ENCODE peak calls at places on chromosomes 7 and 10, in nine cellular contexts. G, C, H, W, O, U, Z, P and V are unnamed samples. For H3K9me3, the result is how much of the 10 kb centered on the place peaks cover.

GRCh38 chr10:129621694-129622093 is 154.7 kb downstream of the MGMT start:
- DNase-seq in H (no peak), O (peak), P (no peak), Z (no peak), C (no peak), W (no peak), G (no peak), U (no peak), V (no peak)

GRCh38 chr10:86387221-86387794 is 20.7 kb upstream of the GRID1 start:
- DNase-seq in P (no peak), W (no peak), O (no peak), H (no peak), U (no peak), C (peak), Z (no peak), G (no peak), V (no peak)

GRCh38 chr10:124353896-124354295 is 64.8 kb downstream of the OAT start:
- DNase-seq in G (no peak), C (no peak), H (no peak), U (no peak), W (no peak), O (no peak), Z (no peak), P (no peak), V (no peak)

GRCh38 chr10:79324032-79324695 is 23.1 kb upstream of the PPIF start:
- DNase-seq in O (no peak), U (no peak), G (no peak), P (peak), Z (no peak), W (no peak), H (no peak), C (no peak), V (no peak)

GRCh38 chr10:82796510-82796909 is 921.5 kb downstream of the NRG3 start:
- DNase-seq in W (no peak), C (no peak), H (no peak), G (peak), Z (no peak), P (no peak), U (no peak), O (no peak), V (no peak)

GRCh38 chr10:987635-987905 is 664 bp upstream of the GTPBP4 start:
- DNase-seq in U (no peak), Z (no peak), P (no peak), C (no peak), H (no peak), G (no peak), O (peak), W (no peak), V (no peak)

GRCh38 chr10:96683065-96683464 is 37.2 kb downstream of the PIK3AP1 start:
- DNase-seq in H (no peak), O (peak), G (no peak), Z (no peak), C (no peak), W (no peak), P (no peak), U (no peak), V (no peak)

GRCh38 chr10:80319318-80319717 is 29.9 kb upstream of the MAT1A start:
- DNase-seq in Z (no peak), U (no peak), H (no peak), C (no peak), W (no peak), O (no peak), G (no peak), P (no peak), V (no peak)

GRCh38 chr10:49608925-49609282 is 1.2 kb upstream of the SLC18A3 start:
- DNase-seq in H (no peak), U (no peak), W (no peak), C (no peak), P (no peak), Z (no peak), G (no peak), O (no peak), V (no peak)

GRCh38 chr10:538895-539294 is 150.6 kb downstream of the DIP2C start:
- DNase-seq in O (peak), C (no peak), P (no peak), Z (no peak), G (no peak), H (no peak), W (no peak), U (no peak), V (no peak)

GRCh38 chr7:56079450-56080185 is 13.1 kb downstream of the PHKG1 start:
- DNase-seq in P (peak), O (peak), C (peak), H (peak), U (no peak), W (peak), Z (no peak), G (no peak), V (peak)

GRCh38 chr7:158406817-158407216 is 180.8 kb downstream of the PTPRN2 start:
- DNase-seq in P (no peak), U (no peak), Z (peak), G (no peak), H (no peak), W (peak), C (no peak), O (no peak), V (no peak)
- H3K9me3 ChIP-seq in P (under half), U (under half), Z (under half), G (under half), H (under half), W (under half), C (under half), O (half or more), V (under half)

GRCh38 chr10:30722956-30723355 is 93.4 kb upstream of the LYZL2 start:
- DNase-seq in P (no peak), Z (no peak), O (no peak), C (no peak), G (peak), H (no peak), U (no peak), W (no peak), V (no peak)
- TF ChIP-seq CTCF in P (no peak), Z (no peak), O (no peak), C (no peak), G (no peak), H (no peak), U (no peak), W (no peak), V (no peak)

GRCh38 chr7:45294559-45294958 is 137.0 kb downstream of the RAMP3 start:
- DNase-seq in G (no peak), C (no peak), W (no peak), O (no peak), Z (no peak), P (no peak), H (peak), U (no peak), V (no peak)

GRCh38 chr7:45295222-45295621 is 137.6 kb downstream of the RAMP3 start:
- DNase-seq in W (no peak), U (no peak), C (no peak), H (no peak), P (no peak), G (no peak), Z (no peak), O (no peak), V (no peak)

GRCh38 chr7:45292481-45292880 is 134.9 kb downstream of the RAMP3 start:
- DNase-seq in Z (no peak), H (peak), U (no peak), C (no peak), G (no peak), O (no peak), W (no peak), P (no peak), V (no peak)

GRCh38 chr7:45293295-45293942 is 135.8 kb downstream of the RAMP3 start:
- DNase-seq in O (no peak), C (no peak), Z (no peak), P (no peak), W (no peak), H (no peak), U (no peak), G (no peak), V (no peak)

DNA sequence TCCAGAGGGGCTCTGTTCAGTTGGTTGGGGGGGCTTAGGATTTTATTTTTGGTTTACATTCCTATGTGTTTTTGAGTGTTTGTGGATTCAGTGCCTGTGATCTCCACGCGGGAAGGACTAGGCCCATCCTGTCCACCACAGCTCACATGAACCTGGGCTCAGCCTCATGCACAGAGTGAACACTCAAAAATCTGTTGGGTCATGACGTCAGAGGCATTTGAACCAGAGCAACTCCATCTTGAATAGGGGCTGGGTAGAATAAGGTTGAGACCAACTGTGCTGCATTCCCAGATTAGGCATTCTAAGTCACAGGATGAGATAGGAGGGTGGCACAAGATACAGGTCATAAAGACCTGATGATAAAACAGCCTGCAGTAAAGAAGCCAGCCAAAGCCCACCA is 133.3 kb downstream of the RAMP3 start:
- DNase-seq in C (no peak), O (no peak), G (no peak), U (no peak), W (no peak), H (no peak), Z (no peak), P (no peak), V (no peak)
- H3K9me3 ChIP-seq in C (under half), O (under half), G (under half), U (under half), W (under half), H (under half), Z (under half), P (under half), V (under half)

DNA sequence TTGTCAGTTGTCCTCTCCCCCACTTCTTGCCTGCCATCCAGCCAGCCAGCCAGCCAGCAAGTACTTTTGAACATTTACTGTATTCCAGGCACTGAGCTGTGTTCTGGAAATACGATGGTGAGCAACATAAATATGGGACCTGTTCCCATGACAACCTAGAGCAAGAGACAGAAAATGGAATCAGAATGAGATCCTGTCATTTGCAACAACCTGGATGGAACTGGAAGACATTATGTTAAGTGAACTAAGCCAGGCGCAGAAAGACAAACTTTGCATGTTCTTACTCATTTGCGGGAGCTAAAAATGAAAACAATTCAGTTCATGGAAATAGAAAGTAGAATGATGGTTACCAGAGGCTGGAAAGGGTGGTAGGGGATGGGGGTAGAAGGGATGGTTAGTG is 140.7 kb downstream of the ICA1 start:
- DNase-seq in C (no peak), O (no peak), W (no peak), H (no peak), G (no peak), U (no peak), Z (no peak), P (no peak), V (no peak)
- TF ChIP-seq CTCF in C (no peak), O (no peak), W (no peak), H (no peak), G (no peak), U (no peak), Z (no peak), P (no peak), V (no peak)

GRCh38 chr7:158124671-158125079 is 462.9 kb downstream of the PTPRN2 start:
- DNase-seq in G (no peak), P (no peak), Z (no peak), U (no peak), W (no peak), H (no peak), O (no peak), C (no peak), V (no peak)
- H3K9me3 ChIP-seq in G (under half), P (under half), Z (under half), U (under half), W (under half), H (under half), O (half or more), C (under half), V (under half)

DNA sequence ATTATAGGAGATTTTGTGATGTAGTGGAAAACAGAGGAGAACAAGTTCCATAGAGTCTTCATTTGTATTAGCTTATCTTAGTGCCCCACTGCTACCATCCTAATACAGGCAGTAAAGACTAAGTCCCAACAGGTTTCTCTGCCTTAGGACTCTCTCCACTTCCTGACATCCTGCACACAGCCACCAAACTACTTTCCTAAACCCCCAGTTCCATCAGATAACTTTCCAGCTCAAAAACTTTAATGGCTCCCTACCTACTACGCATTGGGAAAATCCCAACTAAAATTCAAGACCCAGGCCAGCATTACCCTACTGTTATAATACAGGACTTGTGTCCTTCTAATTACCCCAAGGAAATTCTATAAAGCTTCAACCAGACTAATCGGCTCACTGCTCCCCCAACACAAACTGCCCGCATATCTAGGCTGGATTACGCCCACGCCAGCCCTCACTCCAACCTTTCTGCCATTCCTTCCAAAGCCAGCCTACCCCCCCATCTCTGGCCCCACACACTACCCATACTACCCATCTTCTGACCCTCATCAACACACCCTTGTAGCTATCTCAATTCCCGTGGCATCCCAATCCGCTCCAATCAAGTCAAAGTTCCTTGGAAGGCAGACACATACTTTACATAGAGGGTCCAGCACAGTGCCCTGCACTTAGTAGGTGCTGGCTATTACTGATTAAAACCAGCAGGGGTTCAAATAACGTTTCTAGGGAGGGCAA is 1.4 kb downstream of the IDE start:
- DNase-seq in O (no peak), C (no peak), G (no peak), W (no peak), Z (peak), H (no peak), U (no peak), P (no peak), V (no peak)
- TF ChIP-seq CTCF in O (no peak), C (no peak), G (no peak), W (no peak), Z (no peak), H (no peak), U (no peak), P (no peak), V (no peak)

GRCh38 chr7:50512384-50512783 is 52.8 kb downstream of the DDC start:
- DNase-seq in Z (no peak), P (no peak), H (no peak), G (no peak), W (no peak), O (no peak), C (no peak), U (no peak), V (no peak)
- H3K9me3 ChIP-seq in Z (under half), P (under half), H (under half), G (under half), W (under half), O (under half), C (under half), U (under half), V (under half)